ENCODE peak calls at places on chromosome 19, in four cellular contexts. One of them, this sample, is unnamed. For H3K4me1, the result is how much of the 10 kb centered on the place peaks cover.

GRCh38 chr19:17121736-17122293 is 46.2 kb downstream of the MYO9B start:
- DNase-seq in right cardiac atrium: no peak
- DNase-seq in kidney: no peak
- DNase-seq in GM23248: peak
- DNase-seq in this sample: no peak

GRCh38 chr19:28488006-28488405 is 724.9 kb downstream of the UQCRFS1 start:
- DNase-seq in GM23248: no peak
- DNase-seq in right cardiac atrium: no peak
- DNase-seq in kidney: no peak
- DNase-seq in this sample: no peak

GRCh38 chr19:52949422-52949821 is 13.3 kb downstream of the ZNF816 start:
- DNase-seq in right cardiac atrium: no peak
- DNase-seq in kidney: no peak
- DNase-seq in GM23248: no peak
- DNase-seq in this sample: no peak

GRCh38 chr19:11414544-11414943 is 4.6 kb downstream of the RGL3 start:
- DNase-seq in kidney: no peak
- DNase-seq in right cardiac atrium: no peak
- DNase-seq in GM23248: peak
- DNase-seq in this sample: no peak

GRCh38 chr19:21474671-21475181 is 30.7 kb upstream of the ZNF429 start:
- DNase-seq in kidney: peak
- DNase-seq in GM23248: peak
- DNase-seq in right cardiac atrium: peak
- DNase-seq in this sample: no peak

GRCh38 chr19:48249502-48250014 is 6.2 kb downstream of the CARD8 start:
- DNase-seq in right cardiac atrium: peak
- DNase-seq in GM23248: no peak
- DNase-seq in kidney: no peak
- DNase-seq in this sample: no peak

GRCh38 chr19:39843919-39844793 is 2.0 kb downstream of the FBL start:
- DNase-seq in GM23248: peak
- DNase-seq in kidney: no peak
- DNase-seq in right cardiac atrium: no peak
- DNase-seq in this sample: no peak

GRCh38 chr19:18982669-18983068 is 41.7 kb upstream of the HOMER3 start:
- DNase-seq in right cardiac atrium: no peak
- DNase-seq in kidney: no peak
- DNase-seq in GM23248: no peak
- DNase-seq in this sample: no peak

GRCh38 chr19:42497492-42498226 is 30.6 kb downstream of the CEACAM1 start:
- DNase-seq in GM23248: no peak
- DNase-seq in right cardiac atrium: no peak
- DNase-seq in kidney: no peak
- DNase-seq in this sample: no peak

GRCh38 chr19:50334741-50335421 is 5.7 kb upstream of the KCNC3 start:
- DNase-seq in GM23248: no peak
- DNase-seq in kidney: peak
- DNase-seq in right cardiac atrium: no peak
- DNase-seq in this sample: no peak

GRCh38 chr19:18777156-18777724 is 13.9 kb downstream of the COMP start:
- DNase-seq in kidney: peak
- DNase-seq in right cardiac atrium: peak
- DNase-seq in GM23248: no peak
- DNase-seq in this sample: no peak

GRCh38 chr19:22945560-22945959 is 57.4 kb downstream of the ZNF728 start:
- DNase-seq in right cardiac atrium: no peak
- DNase-seq in kidney: no peak
- DNase-seq in GM23248: peak
- DNase-seq in this sample: no peak

GRCh38 chr19:49491804-49492572 is 4.2 kb upstream of the RPS11 start:
- DNase-seq in right cardiac atrium: no peak
- DNase-seq in kidney: no peak
- DNase-seq in GM23248: no peak
- DNase-seq in this sample: no peak

GRCh38 chr19:12834976-12835757 is 788 bp upstream of the RTBDN start:
- DNase-seq in kidney: no peak
- DNase-seq in right cardiac atrium: peak
- DNase-seq in GM23248: peak
- DNase-seq in this sample: no peak

GRCh38 chr19:51338563-51339312 is 3.2 kb downstream of the VSIG10L start:
- DNase-seq in GM23248: peak
- DNase-seq in kidney: peak
- DNase-seq in right cardiac atrium: peak
- DNase-seq in this sample: peak

GRCh38 chr19:45096700-45097099 is 3.7 kb downstream of the PPP1R37 start:
- DNase-seq in GM23248: no peak
- DNase-seq in right cardiac atrium: no peak
- DNase-seq in kidney: no peak
- DNase-seq in this sample: no peak

GRCh38 chr19:18541258-18541991 is 1.9 kb downstream of the FKBP8 start:
- DNase-seq in GM23248: peak
- DNase-seq in right cardiac atrium: peak
- DNase-seq in kidney: no peak
- DNase-seq in this sample: no peak

GRCh38 chr19:29620931-29621351 is 14.9 kb downstream of the POP4 start:
- DNase-seq in right cardiac atrium: peak
- DNase-seq in kidney: peak
- DNase-seq in GM23248: no peak
- DNase-seq in this sample: no peak

GRCh38 chr19:51602189-51602854 is 27.9 kb downstream of the SIGLEC5 start:
- DNase-seq in kidney: no peak
- DNase-seq in right cardiac atrium: no peak
- DNase-seq in GM23248: no peak
- DNase-seq in this sample: no peak

GRCh38 chr19:46482645-46483044 is 11.3 kb upstream of the PNMA8A start:
- DNase-seq in kidney: peak
- DNase-seq in right cardiac atrium: no peak
- DNase-seq in GM23248: peak
- DNase-seq in this sample: no peak

GRCh38 chr19:56687036-56687435 is 15.5 kb upstream of the ZNF835 start:
- DNase-seq in right cardiac atrium: no peak
- DNase-seq in kidney: no peak
- DNase-seq in GM23248: no peak
- DNase-seq in this sample: no peak

GRCh38 chr19:18809149-18809978 is 18.3 kb upstream of the COMP start:
- DNase-seq in right cardiac atrium: peak
- DNase-seq in kidney: no peak
- DNase-seq in GM23248: peak
- DNase-seq in this sample: no peak

GRCh38 chr19:51514866-51515481 is 13.4 kb upstream of the SIGLEC12 start:
- DNase-seq in kidney: no peak
- DNase-seq in GM23248: peak
- DNase-seq in right cardiac atrium: no peak
- DNase-seq in this sample: no peak

GRCh38 chr19:15913384-15913783 is 15.5 kb upstream of the CYP4F2 start:
- DNase-seq in right cardiac atrium: no peak
- DNase-seq in kidney: no peak
- DNase-seq in GM23248: no peak
- DNase-seq in this sample: no peak

GRCh38 chr19:46000497-46001246 is 5.4 kb downstream of the CCDC61 start:
- DNase-seq in kidney: peak
- DNase-seq in right cardiac atrium: peak
- DNase-seq in GM23248: peak
- DNase-seq in this sample: no peak

GRCh38 chr19:18399008-18399407 is 1.6 kb upstream of the LRRC25 start:
- DNase-seq in GM23248: peak
- DNase-seq in right cardiac atrium: peak
- DNase-seq in kidney: peak
- DNase-seq in this sample: peak

GRCh38 chr19:31226536-31226935 is 122.7 kb downstream of the TSHZ3 start:
- DNase-seq in GM23248: no peak
- DNase-seq in right cardiac atrium: no peak
- DNase-seq in kidney: no peak
- DNase-seq in this sample: no peak
- H3K4me1 ChIP-seq in GM23248: under half
- H3K4me1 ChIP-seq in right cardiac atrium: under half
- H3K4me1 ChIP-seq in kidney: under half
- H3K4me1 ChIP-seq in this sample: under half

DNA sequence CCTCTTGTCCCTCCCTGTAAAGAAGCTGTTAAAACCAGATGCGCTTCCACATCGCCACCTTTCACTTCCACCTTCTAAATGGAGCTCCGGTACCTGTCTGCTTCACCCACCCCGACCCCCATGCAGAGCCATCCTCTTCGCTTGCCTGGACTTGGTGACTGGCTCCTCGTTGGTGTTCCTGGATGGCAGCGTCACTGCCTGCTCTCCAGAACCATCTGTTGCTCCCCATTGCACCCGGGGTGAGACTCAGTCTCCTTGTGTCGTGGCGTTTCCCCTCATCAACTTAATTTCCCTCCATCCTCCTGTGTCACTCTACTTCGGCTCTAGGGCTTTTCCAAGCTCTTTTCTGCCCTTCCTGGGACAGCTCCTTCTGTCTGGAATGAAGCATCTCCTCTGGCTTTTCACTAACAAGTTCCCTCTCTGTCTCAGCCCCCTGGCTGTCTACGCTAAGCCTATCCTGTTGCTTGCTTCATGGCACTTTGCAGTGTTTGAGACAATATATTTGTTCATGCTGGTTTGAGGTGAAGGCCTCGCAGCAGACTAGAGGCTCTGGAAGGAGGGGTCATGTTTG is 10.3 kb downstream of the CEBPG start:
- DNase-seq in GM23248: no peak
- DNase-seq in kidney: no peak
- DNase-seq in right cardiac atrium: no peak
- DNase-seq in this sample: no peak
- H3K4me3 ChIP-seq in GM23248: no peak
- H3K4me3 ChIP-seq in kidney: no peak
- H3K4me3 ChIP-seq in right cardiac atrium: no peak
- H3K4me3 ChIP-seq in this sample: no peak

GRCh38 chr19:32291876-32292275 is 53.5 kb upstream of the ZNF507 start:
- DNase-seq in kidney: no peak
- DNase-seq in GM23248: no peak
- DNase-seq in right cardiac atrium: no peak
- DNase-seq in this sample: no peak
- H3K4me1 ChIP-seq in kidney: under half
- H3K4me1 ChIP-seq in GM23248: under half
- H3K4me1 ChIP-seq in right cardiac atrium: under half
- H3K4me1 ChIP-seq in this sample: under half

DNA sequence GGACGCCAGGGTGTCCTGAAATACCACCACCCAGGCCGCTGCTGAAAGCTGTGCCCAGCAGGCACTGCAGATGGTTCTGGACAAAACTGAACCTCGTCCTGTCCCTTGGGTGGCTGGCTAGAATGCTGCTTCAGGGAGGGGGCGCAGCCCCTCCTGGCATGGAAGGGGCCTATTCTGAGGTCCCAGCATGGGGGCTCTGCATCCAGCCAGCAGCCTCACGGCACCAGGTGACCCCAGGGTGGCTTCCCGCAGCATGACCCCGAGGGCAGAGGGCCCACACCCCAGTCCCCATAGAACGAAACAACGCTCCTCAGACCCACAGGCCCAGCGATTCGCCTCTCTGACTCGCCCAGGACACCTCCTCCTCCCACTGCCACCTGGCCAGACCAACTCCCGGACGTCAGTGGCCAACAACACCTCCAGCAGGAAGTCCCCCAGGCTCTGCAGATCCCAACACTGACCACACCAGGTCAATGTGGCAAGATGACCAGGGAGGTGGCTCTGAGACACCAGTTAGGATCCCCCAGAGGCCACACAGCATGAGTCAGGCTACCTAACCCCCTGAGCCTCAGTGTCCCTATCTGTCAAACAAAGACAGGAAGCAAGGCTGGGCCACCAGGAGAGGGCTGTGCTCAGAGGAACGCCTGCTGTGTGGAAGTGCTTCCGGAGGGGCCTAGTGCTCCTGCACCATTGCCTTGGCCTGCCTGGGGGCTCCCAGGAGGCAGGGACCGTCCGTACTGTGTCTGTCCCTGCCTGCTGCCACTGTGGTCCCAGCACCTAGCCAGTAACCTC is 6.1 kb downstream of the MKNK2 start:
- DNase-seq in kidney: peak
- DNase-seq in GM23248: no peak
- DNase-seq in right cardiac atrium: no peak
- DNase-seq in this sample: no peak
- H3K4me3 ChIP-seq in kidney: no peak
- H3K4me3 ChIP-seq in GM23248: no peak
- H3K4me3 ChIP-seq in right cardiac atrium: no peak
- H3K4me3 ChIP-seq in this sample: no peak

DNA sequence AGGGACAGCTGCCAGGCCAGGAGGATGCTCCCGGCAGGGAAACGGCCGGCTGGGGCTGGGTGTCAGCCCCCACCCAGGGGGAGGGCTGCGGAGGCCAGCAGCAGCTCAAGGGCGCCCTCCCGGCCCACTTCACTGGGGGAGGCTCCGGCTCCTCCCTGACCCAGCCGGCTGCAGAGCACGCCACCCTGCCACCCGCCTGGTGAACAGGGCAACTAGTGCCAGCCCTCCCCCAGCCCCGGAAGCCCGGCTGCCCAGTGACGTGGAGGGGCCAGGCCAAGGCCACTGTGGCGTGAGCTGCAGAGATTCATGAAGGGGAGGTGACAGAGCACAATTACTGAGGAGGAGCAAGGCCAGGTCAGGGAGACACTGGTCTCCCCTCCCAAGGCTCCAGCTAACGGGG is 14.7 kb downstream of the REXO1 start:
- DNase-seq in right cardiac atrium: peak
- DNase-seq in GM23248: no peak
- DNase-seq in kidney: peak
- DNase-seq in this sample: no peak
- H3K4me1 ChIP-seq in right cardiac atrium: under half
- H3K4me1 ChIP-seq in GM23248: under half
- H3K4me1 ChIP-seq in kidney: under half
- H3K4me1 ChIP-seq in this sample: under half

GRCh38 chr19:4597278-4597974 is 37.9 kb upstream of the SEMA6B start:
- DNase-seq in right cardiac atrium: no peak
- DNase-seq in GM23248: no peak
- DNase-seq in kidney: no peak
- DNase-seq in this sample: no peak
- H3K4me3 ChIP-seq in right cardiac atrium: peak
- H3K4me3 ChIP-seq in GM23248: no peak
- H3K4me3 ChIP-seq in kidney: no peak
- H3K4me3 ChIP-seq in this sample: no peak

DNA sequence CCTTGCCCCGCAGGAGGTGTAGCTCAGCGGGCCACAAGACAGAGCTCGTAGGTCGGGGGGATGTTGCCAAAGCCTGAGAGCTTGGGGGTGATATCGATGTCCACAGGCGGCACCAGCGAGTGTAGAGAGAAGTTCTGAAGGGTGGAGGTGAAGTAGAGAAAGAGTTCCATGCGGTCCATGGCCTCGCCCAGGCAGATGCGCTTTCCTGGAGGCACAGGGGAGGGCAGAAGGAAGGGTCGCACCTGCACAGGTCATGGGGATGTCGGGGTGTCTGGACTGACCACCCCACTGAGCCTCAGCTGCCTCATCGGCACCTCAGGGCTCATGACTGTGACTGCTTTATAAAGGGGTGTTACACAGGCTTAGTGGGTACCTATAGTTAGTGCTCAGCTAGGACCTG is 37.8 kb upstream of the CYP2A13 start:
- DNase-seq in right cardiac atrium: no peak
- DNase-seq in GM23248: no peak
- DNase-seq in kidney: no peak
- DNase-seq in this sample: no peak
- H3K4me1 ChIP-seq in right cardiac atrium: under half
- H3K4me1 ChIP-seq in GM23248: under half
- H3K4me1 ChIP-seq in kidney: under half
- H3K4me1 ChIP-seq in this sample: under half

GRCh38 chr19:1154731-1155351 is 19.2 kb downstream of the SBNO2 start:
- DNase-seq in GM23248: peak
- DNase-seq in kidney: peak
- DNase-seq in right cardiac atrium: peak
- DNase-seq in this sample: no peak
- H3K4me3 ChIP-seq in GM23248: peak
- H3K4me3 ChIP-seq in kidney: peak
- H3K4me3 ChIP-seq in right cardiac atrium: no peak
- H3K4me3 ChIP-seq in this sample: no peak